ENCODE peak calls at places on chromosomes 13 and 19, in four cellular contexts. K is fibroblast of lung, T is endothelial cell, S is AG04450. D is an unnamed sample.

GRCh38 chr13:112839347-112840105 is 129.5 kb upstream of the MCF2L start:
- DNase-seq in K (peak), T (no peak), S (peak), D (peak)

GRCh38 chr19:53037101-53038097 is 7.1 kb upstream of the ERVV-2 start:
- DNase-seq in K (peak), T (peak), S (no peak), D (peak)

GRCh38 chr13:39483326-39483725 is 119.7 kb downstream of the LHFPL6 start:
- DNase-seq in K (no peak), T (no peak), S (no peak), D (no peak)

GRCh38 chr19:12229990-12230389 is 64.7 kb downstream of the ZNF44 start:
- DNase-seq in K (no peak), T (no peak), S (no peak), D (no peak)

GRCh38 chr19:49217382-49217781 is 59.8 kb downstream of the TRPM4 start:
- DNase-seq in K (peak), T (no peak), S (no peak), D (peak)

GRCh38 chr13:103539265-103539664 is 473.0 kb upstream of the SLC10A2 start:
- DNase-seq in K (no peak), T (peak), S (no peak), D (no peak)

GRCh38 chr19:46607441-46607841 is 6.3 kb downstream of the CALM3 start:
- DNase-seq in K (no peak), T (no peak), S (no peak), D (no peak)

GRCh38 chr13:80438521-80438920 is 97.6 kb upstream of the SPRY2 start:
- DNase-seq in K (no peak), T (no peak), S (no peak), D (no peak)

GRCh38 chr19:48965806-48966540 is 864 bp downstream of the FTL start:
- DNase-seq in K (peak), T (peak), S (no peak), D (peak)

GRCh38 chr13:28161370-28161769 is 23.0 kb downstream of the PAN3 start:
- DNase-seq in K (no peak), T (no peak), S (no peak), D (peak)

GRCh38 chr19:33963514-33963913 is 166.8 kb downstream of the KCTD15 start:
- DNase-seq in K (no peak), T (no peak), S (no peak), D (no peak)

GRCh38 chr13:67632590-67632989 is 402.5 kb upstream of the PCDH9 start:
- DNase-seq in K (peak), T (no peak), S (no peak), D (peak)

GRCh38 chr13:41071775-41072174 is 10.5 kb downstream of the WBP4 start:
- DNase-seq in K (no peak), T (no peak), S (no peak), D (no peak)

GRCh38 chr13:94305033-94305432 is 174.4 kb downstream of the DCT start:
- DNase-seq in K (no peak), T (no peak), S (no peak), D (no peak)

GRCh38 chr13:20149762-20150161 is 11.1 kb downstream of the GJA3 start:
- DNase-seq in K (no peak), T (no peak), S (no peak), D (no peak)

GRCh38 chr13:27533155-27533643 is 82.8 kb upstream of the MTIF3 start:
- DNase-seq in K (peak), T (peak), S (peak), D (peak)

GRCh38 chr19:32448026-32448425 is 42.5 kb downstream of the DPY19L3 start:
- DNase-seq in K (no peak), T (no peak), S (no peak), D (no peak)

GRCh38 chr13:48585456-48585840 is 52.6 kb upstream of the RCBTB2 start:
- DNase-seq in K (peak), T (no peak), S (no peak), D (peak)

GRCh38 chr19:49591731-49592485 is 926 bp downstream of the PRR12 start:
- DNase-seq in K (peak), T (peak), S (no peak), D (peak)

GRCh38 chr19:44891016-44891882 is at the start of gene TOMM40:
- DNase-seq in K (no peak), T (peak), S (no peak), D (peak)

GRCh38 chr13:97175041-97175440 is 47.1 kb upstream of the MBNL2 start:
- DNase-seq in K (no peak), T (no peak), S (no peak), D (no peak)

GRCh38 chr13:94673841-94674240 is 38.5 kb downstream of the SOX21 start:
- DNase-seq in K (no peak), T (no peak), S (no peak), D (no peak)

GRCh38 chr13:75803175-75803611 is 167.1 kb downstream of the LMO7 start:
- DNase-seq in K (no peak), T (no peak), S (no peak), D (no peak)

GRCh38 chr19:53881482-53882390 is at the start of gene PRKCG:
- DNase-seq in K (no peak), T (peak), S (no peak), D (no peak)

GRCh38 chr19:51341066-51341465 is 873 bp downstream of the VSIG10L start:
- DNase-seq in K (no peak), T (no peak), S (no peak), D (no peak)

GRCh38 chr19:51338563-51339312 is 3.2 kb downstream of the VSIG10L start:
- DNase-seq in K (peak), T (peak), S (no peak), D (peak)

GRCh38 chr19:51339313-51339686 is 2.6 kb downstream of the VSIG10L start:
- DNase-seq in K (no peak), T (no peak), S (no peak), D (no peak)

GRCh38 chr19:51337861-51338562 is 3.9 kb downstream of the VSIG10L start:
- DNase-seq in K (no peak), T (no peak), S (no peak), D (no peak)

GRCh38 chr19:51339687-51340656 is 2.0 kb downstream of the VSIG10L start:
- DNase-seq in K (peak), T (peak), S (peak), D (peak)
- TF ChIP-seq CTCF in K (no peak), T (peak), S (no peak), D (no peak)

GRCh38 chr19:42325896-42326771 is 699 bp downstream of the MEGF8 start:
- DNase-seq in K (no peak), T (peak), S (no peak), D (no peak)
- TF ChIP-seq CTCF in K (no peak), T (no peak), S (peak), D (no peak)

GRCh38 chr13:99845136-99845874 is 126.3 kb downstream of the ZIC5 start:
- DNase-seq in K (no peak), T (no peak), S (no peak), D (no peak)

GRCh38 chr13:99847318-99847750 is 124.2 kb downstream of the ZIC5 start:
- DNase-seq in K (no peak), T (no peak), S (no peak), D (no peak)

GRCh38 chr13:99843872-99844271 is 127.7 kb downstream of the ZIC5 start:
- DNase-seq in K (no peak), T (no peak), S (no peak), D (no peak)

GRCh38 chr13:99842379-99842778 is 129.2 kb downstream of the ZIC5 start:
- DNase-seq in K (no peak), T (no peak), S (no peak), D (no peak)
- TF ChIP-seq CTCF in K (no peak), T (no peak), S (no peak), D (no peak)

GRCh38 chr13:35157143-35157755 is 215.2 kb downstream of the NBEA start:
- DNase-seq in K (peak), T (peak), S (peak), D (peak)
- TF ChIP-seq CTCF in K (peak), T (peak), S (peak), D (peak)

DNA sequence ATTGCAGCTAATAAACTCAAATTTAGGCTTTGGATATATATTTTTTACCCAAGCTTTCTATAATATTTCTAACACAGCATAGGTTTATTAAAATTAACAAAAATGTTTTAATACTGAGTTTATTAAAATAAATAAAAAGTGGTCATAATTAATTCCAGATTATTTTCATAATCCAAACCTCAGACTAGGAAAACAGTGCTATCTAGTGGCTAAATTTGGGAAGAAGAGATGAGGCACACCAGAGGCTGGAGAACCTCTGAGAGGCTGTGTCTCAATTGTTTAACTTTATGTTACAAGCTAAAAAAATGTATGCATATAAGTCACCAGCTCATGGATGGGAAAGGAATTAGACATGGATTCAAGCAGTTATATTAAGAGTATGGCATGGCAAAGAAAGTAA is 392.5 kb downstream of the DIAPH3 start:
- DNase-seq in K (peak), T (no peak), S (no peak), D (peak)
- TF ChIP-seq CTCF in K (peak), T (peak), S (peak), D (peak)

GRCh38 chr13:99505814-99506269 is 4.6 kb downstream of the TM9SF2 start:
- DNase-seq in K (peak), T (no peak), S (no peak), D (peak)
- TF ChIP-seq CTCF in K (no peak), T (peak), S (peak), D (peak)

GRCh38 chr19:13718733-13719132 is 45.6 kb upstream of the MRI1 start:
- DNase-seq in K (peak), T (no peak), S (peak), D (peak)
- TF ChIP-seq CTCF in K (peak), T (no peak), S (peak), D (no peak)

GRCh38 chr13:111047326-111047725 is 67.8 kb upstream of the ARHGEF7 start:
- DNase-seq in K (no peak), T (no peak), S (no peak), D (no peak)

GRCh38 chr13:111044087-111044830 is 70.9 kb upstream of the ARHGEF7 start:
- DNase-seq in K (no peak), T (no peak), S (no peak), D (no peak)

GRCh38 chr13:111048387-111048786 is 66.7 kb upstream of the ARHGEF7 start:
- DNase-seq in K (no peak), T (no peak), S (no peak), D (no peak)

GRCh38 chr13:111045170-111045569 is 69.9 kb upstream of the ARHGEF7 start:
- DNase-seq in K (no peak), T (no peak), S (no peak), D (no peak)

DNA sequence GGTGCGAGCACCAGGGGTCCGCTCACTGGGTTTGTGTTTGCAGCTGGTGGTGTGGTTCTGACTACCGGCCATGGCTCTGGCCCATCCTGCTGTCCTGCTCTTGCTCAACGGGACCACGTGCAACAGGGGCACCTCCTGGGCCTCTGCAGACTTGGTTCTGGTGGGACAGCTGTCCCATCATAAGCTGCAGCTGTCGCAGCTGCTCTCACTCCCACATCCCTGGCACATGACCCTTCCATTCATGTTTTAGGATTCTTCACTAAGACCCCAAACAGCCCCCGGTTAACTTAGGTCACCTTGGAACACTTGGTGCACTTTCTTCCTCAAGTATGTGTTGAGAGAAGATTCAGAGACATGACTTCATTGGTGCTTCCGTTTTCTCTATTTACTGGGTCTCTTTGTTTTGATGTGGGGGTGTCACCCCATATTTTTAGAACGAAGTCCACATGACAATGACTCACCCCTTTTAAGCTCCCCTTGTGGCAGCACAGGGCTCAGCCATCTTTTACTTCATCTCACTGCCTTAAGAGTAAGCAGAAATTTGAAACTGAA is 68.4 kb upstream of the ARHGEF7 start:
- DNase-seq in K (peak), T (no peak), S (peak), D (peak)
- TF ChIP-seq CTCF in K (peak), T (no peak), S (peak), D (peak)

DNA sequence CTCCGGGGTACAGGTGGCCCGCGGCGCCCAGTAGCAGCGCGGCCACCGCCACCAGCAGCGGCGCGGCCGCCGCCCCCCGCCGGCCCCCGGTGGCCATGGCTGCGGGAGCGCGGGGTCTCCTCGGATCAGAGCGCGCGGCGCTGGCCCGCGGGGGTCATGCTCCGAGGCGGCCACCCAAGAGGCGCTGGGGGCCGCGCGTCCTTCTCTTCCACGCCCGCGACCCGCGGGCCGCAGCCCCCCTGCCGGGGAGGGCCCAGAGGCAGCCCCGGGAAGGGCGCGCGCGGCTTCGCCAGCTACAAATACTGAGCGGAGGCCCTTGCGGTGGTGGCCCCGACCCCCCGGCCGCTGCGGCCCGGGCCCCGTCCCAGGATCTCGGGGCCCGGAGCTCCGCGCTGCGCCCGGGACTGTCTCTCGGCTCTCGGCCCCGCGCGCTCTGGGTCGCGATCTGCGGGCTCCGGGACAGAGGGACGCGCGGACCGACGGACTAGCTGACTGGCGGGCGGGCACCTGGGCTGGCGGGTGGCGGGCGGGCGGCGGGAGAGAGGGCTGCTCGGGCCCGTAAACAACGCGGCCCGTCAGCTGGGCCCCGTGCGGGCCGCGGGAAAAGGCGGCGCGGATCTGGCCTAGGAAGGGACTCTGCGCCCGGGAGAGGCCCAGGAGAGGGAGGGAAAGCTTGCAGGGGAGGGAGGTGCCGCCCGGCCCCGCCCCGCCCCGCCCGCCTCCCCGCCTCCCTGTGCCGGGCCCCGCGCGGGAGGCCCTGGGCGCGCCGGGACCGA is at the start of gene INSR:
- DNase-seq in K (peak), T (peak), S (peak), D (peak)
- TF ChIP-seq CTCF in K (no peak), T (no peak), S (no peak), D (no peak)

GRCh38 chr19:4633140-4633967 is 6.0 kb upstream of the TNFAIP8L1 start:
- DNase-seq in K (peak), T (peak), S (peak), D (peak)
- TF ChIP-seq CTCF in K (peak), T (peak), S (peak), D (peak)